ENCODE peak calls at places on chromosomes 12 and 14, in five cellular contexts. G, R, B, M and P are unnamed samples.

GRCh38 chr14:99791476-99792283 is 1.5 kb upstream of the EML1 start:
- DNase-seq in G (no peak), R (no peak), M (no peak), B (no peak), P (no peak)

GRCh38 chr12:112979281-112979680 is 962 bp downstream of the OAS2 start:
- DNase-seq in B (peak; percentile 31), R (no peak), G (peak; percentile 84), M (no peak), P (no peak)

GRCh38 chr12:39763071-39763893 is 143.7 kb upstream of the ABCD2 start:
- DNase-seq in M (no peak), R (no peak), G (no peak), B (no peak), P (no peak)

GRCh38 chr14:81455344-81455743 is 55.2 kb upstream of the STON2 start:
- DNase-seq in R (no peak), G (no peak), B (no peak), M (no peak), P (no peak)

GRCh38 chr12:89180496-89180895 is 171.8 kb downstream of the DUSP6 start:
- DNase-seq in B (no peak), M (no peak), G (no peak), R (no peak), P (no peak)

GRCh38 chr12:11854011-11854499 is 204.6 kb downstream of the ETV6 start:
- DNase-seq in M (no peak), R (no peak), B (no peak), G (no peak), P (no peak)

GRCh38 chr12:122206111-122206881 is 2.8 kb downstream of the B3GNT4 start:
- DNase-seq in M (no peak), R (no peak), B (no peak), G (no peak), P (no peak)

GRCh38 chr14:71363961-71364360 is 456.7 kb downstream of the PCNX1 start:
- DNase-seq in B (no peak), G (no peak), M (no peak), R (no peak), P (no peak)

GRCh38 chr12:50637870-50638481 is 125.9 kb upstream of the ATF1 start:
- DNase-seq in B (no peak), M (no peak), R (peak; percentile 31), G (no peak), P (no peak)

GRCh38 chr12:104213952-104214351 is 1.6 kb upstream of the TXNRD1 start:
- DNase-seq in R (peak; percentile 99), M (no peak), G (no peak), B (no peak), P (no peak)

GRCh38 chr12:76586764-76587395 is 27.3 kb upstream of the OSBPL8 start:
- DNase-seq in R (no peak), G (no peak), B (no peak), M (no peak), P (peak; percentile 7)

GRCh38 chr12:121424632-121424992 is 24.7 kb downstream of the RNF34 start:
- DNase-seq in G (no peak), R (no peak), M (no peak), B (no peak), P (no peak)

GRCh38 chr12:53098354-53098981 is 1.0 kb downstream of the IGFBP6 start:
- DNase-seq in B (no peak), G (no peak), R (peak; percentile 82), M (no peak), P (no peak)

GRCh38 chr14:102568115-102568614 is 24.3 kb upstream of the RCOR1 start:
- DNase-seq in B (peak; percentile 37), R (no peak), M (no peak), G (no peak), P (no peak)

GRCh38 chr12:93098077-93098476 is 169.0 kb upstream of the EEA1 start:
- DNase-seq in B (peak; percentile 23), R (no peak), M (peak; percentile 10), G (peak; percentile 78), P (peak; percentile 22)

GRCh38 chr12:111389635-111390034 is 16.1 kb upstream of the SH2B3 start:
- DNase-seq in B (no peak), G (no peak), R (no peak), M (no peak), P (no peak)

GRCh38 chr12:96034631-96035282 is 630 bp downstream of the LTA4H start:
- DNase-seq in G (peak; percentile 79), B (no peak), M (no peak), R (no peak), P (no peak)

GRCh38 chr14:66495214-66496098 is 9.3 kb downstream of the CCDC196 start:
- DNase-seq in B (no peak), R (no peak), M (no peak), G (no peak), P (peak; percentile 10)

GRCh38 chr14:104894331-104895206 is 29.5 kb downstream of the CEP170B start:
- DNase-seq in B (no peak), G (no peak), R (no peak), M (no peak), P (no peak)

GRCh38 chr14:20400965-20401593 is 12.2 kb downstream of the TEP1 start:
- DNase-seq in M (no peak), R (no peak), G (no peak), B (no peak), P (no peak)

GRCh38 chr14:24260780-24261157 is 2.2 kb downstream of the TGM1 start:
- DNase-seq in G (peak; percentile 24), B (no peak), R (no peak), M (no peak), P (no peak)

GRCh38 chr14:68403191-68403781 is 389.6 kb downstream of the ZFP36L1 start:
- DNase-seq in M (no peak), R (no peak), G (no peak), B (no peak), P (no peak)

GRCh38 chr14:99601301-99601945 is 2.6 kb downstream of the CCDC85C start:
- DNase-seq in B (no peak), G (no peak), R (no peak), M (no peak), P (no peak)

GRCh38 chr12:106287364-106287763 is 15.2 kb upstream of the TCP11L2 start:
- DNase-seq in M (no peak), R (no peak), G (no peak), B (no peak), P (no peak)

GRCh38 chr14:54881761-54882401 is 20.7 kb downstream of the GCH1 start:
- DNase-seq in R (no peak), M (no peak), G (no peak), B (no peak), P (no peak)

GRCh38 chr12:106493531-106493930 is 89.3 kb upstream of the RFX4 start:
- DNase-seq in G (no peak), B (no peak), R (no peak), M (no peak), P (no peak)

GRCh38 chr14:90757452-90757851 is 58.8 kb downstream of the TTC7B start:
- DNase-seq in B (no peak), M (no peak), G (no peak), R (no peak), P (no peak)

GRCh38 chr12:79329933-79330332 is 360.8 kb downstream of the PAWR start:
- DNase-seq in B (no peak), G (no peak), M (no peak), R (no peak), P (no peak)

GRCh38 chr12:2110841-2111566 is 58.2 kb downstream of the CACNA1C start:
- DNase-seq in R (no peak), B (no peak), M (no peak), G (no peak), P (no peak)

GRCh38 chr14:68283378-68284123 is 464.0 kb downstream of the RAD51B start:
- DNase-seq in M (no peak), G (peak; percentile 94), B (peak; percentile 65), R (no peak), P (no peak)

GRCh38 chr12:63844391-63845341 is at the start of gene SRGAP1:
- DNase-seq in M (no peak), B (no peak), G (peak; percentile 87), R (no peak), P (peak; percentile 7)

GRCh38 chr12:54413284-54414190 is 5.5 kb downstream of the ITGA5 start:
- DNase-seq in B (peak; percentile 77), M (no peak), R (no peak), G (peak; percentile 93), P (peak; percentile 52)

GRCh38 chr12:91778091-91778819 is 367.4 kb downstream of the BTG1 start:
- DNase-seq in B (no peak), G (no peak), R (peak; percentile 5), M (no peak), P (no peak)

GRCh38 chr12:120833849-120834248 is 70.3 kb downstream of the SPPL3 start:
- DNase-seq in M (no peak), G (no peak), B (no peak), R (no peak), P (no peak)

GRCh38 chr14:32761381-32761968 is 177.2 kb upstream of the NPAS3 start:
- DNase-seq in M (no peak), R (peak; percentile 13), G (no peak), B (no peak), P (no peak)

GRCh38 chr14:52949711-52950409 is 990 bp downstream of the FERMT2 start:
- DNase-seq in R (no peak), G (no peak), B (no peak), M (no peak), P (no peak)